ENCODE peak calls at places on chromosomes 13 and 19, in seven cellular contexts. D is DMS53, R is HEK293T, E is T-helper 2 cell, Y is suprapubic skin, L is Kasumi-1, T is left ventricle myocardium inferior. I is an unnamed sample.
A peak's percentile ranks its signal among the peaks of the same experiment; 100 is the strongest.

GRCh38 chr13:33497146-33497845 is 211.7 kb upstream of the STARD13 start:
- DNase-seq in L (no peak), Y (no peak), R (no peak), E (no peak), D (peak; percentile 31), T (no peak), I (no peak)

GRCh38 chr13:109724603-109725002 is 61.8 kb downstream of the IRS2 start:
- DNase-seq in D (no peak), E (no peak), R (no peak), T (no peak), Y (no peak), L (no peak), I (no peak)

GRCh38 chr13:87810391-87810801 is 139.2 kb downstream of the SLITRK5 start:
- DNase-seq in D (no peak), Y (no peak), R (no peak), T (no peak), E (no peak), L (no peak), I (peak; percentile 48)

GRCh38 chr13:97757807-97758206 is 195.7 kb upstream of the IPO5 start:
- DNase-seq in R (no peak), T (peak; percentile 32), E (no peak), L (no peak), D (no peak), Y (no peak), I (no peak)

GRCh38 chr19:17337675-17338439 is 504 bp downstream of the GTPBP3 start:
- DNase-seq in L (no peak), E (peak; percentile 11), Y (no peak), T (no peak), D (peak; percentile 58), R (peak; percentile 44), I (no peak)

GRCh38 chr13:22517544-22517943 is 663.2 kb upstream of the SGCG start:
- DNase-seq in Y (no peak), E (no peak), L (no peak), T (no peak), R (no peak), D (peak; percentile 94), I (no peak)

GRCh38 chr19:38989066-38989605 is 13.6 kb upstream of the FBXO17 start:
- DNase-seq in E (no peak), R (peak; percentile 36), D (peak; percentile 36), T (no peak), L (no peak), Y (no peak), I (no peak)

GRCh38 chr19:5585461-5586299 is 17.9 kb upstream of the TINCR start:
- DNase-seq in D (no peak), R (no peak), L (no peak), T (no peak), Y (no peak), E (no peak), I (no peak)

GRCh38 chr13:61128850-61129645 is 286.6 kb downstream of the PCDH20 start:
- DNase-seq in R (no peak), L (no peak), T (no peak), E (no peak), D (no peak), Y (no peak), I (no peak)

GRCh38 chr19:17209126-17210036 is 5.8 kb upstream of the USE1 start:
- DNase-seq in Y (no peak), E (no peak), R (peak; percentile 99), D (peak; percentile 22), L (no peak), T (no peak), I (no peak)

GRCh38 chr19:55383789-55384575 is at the start of gene TMEM238:
- DNase-seq in T (peak; percentile 46), D (peak; percentile 90), E (peak; percentile 30), R (no peak), L (peak; percentile 19), Y (no peak), I (peak; percentile 43)

GRCh38 chr13:46749951-46750350 is 47.0 kb downstream of the ESD start:
- DNase-seq in Y (no peak), E (no peak), D (no peak), R (no peak), L (no peak), T (no peak), I (no peak)

GRCh38 chr19:54518844-54519243 is 16.2 kb downstream of the LAIR2 start:
- DNase-seq in T (no peak), E (no peak), L (no peak), D (peak; percentile 68), Y (no peak), R (no peak), I (no peak)

GRCh38 chr19:848457-848921 is 3.6 kb upstream of the ELANE start:
- DNase-seq in T (no peak), L (peak; percentile 43), E (no peak), D (no peak), R (no peak), Y (no peak), I (no peak)

I was measured in NCI-H1694 treated with DMSO at 0.1 percent for 48 hours.